ENCODE peak calls at places on chromosome 18, in six cellular contexts. Y is dorsolateral prefrontal cortex; H is small intestine; F is CD8-positive, alpha-beta T cell; K is AG04450; C is naive thymus-derived CD4-positive, alpha-beta T cell. P is an unnamed sample.
A peak's percentile ranks its signal among the peaks of the same experiment; 100 is the strongest.

GRCh38 chr18:11237066-11237465 is 87.7 kb upstream of the PIEZO2 start:
- DNase-seq in Y (no peak), H (no peak), F (no peak), K (no peak), C (no peak), P (no peak)

GRCh38 chr18:59861009-59861408 is 38.8 kb upstream of the PMAIP1 start:
- DNase-seq in Y (no peak), H (peak; percentile 34), F (no peak), K (no peak), C (no peak), P (no peak)

GRCh38 chr18:79914614-79915160 is 36.8 kb downstream of the SLC66A2 start:
- DNase-seq in Y (no peak), H (no peak), F (no peak), K (no peak), C (no peak), P (no peak)

GRCh38 chr18:50399582-50399981 is 24.7 kb downstream of the SKA1 start:
- DNase-seq in Y (no peak), H (no peak), F (no peak), K (no peak), C (no peak), P (no peak)

GRCh38 chr18:10406172-10406663 is 48.2 kb upstream of the APCDD1 start:
- DNase-seq in Y (no peak), H (no peak), F (no peak), K (no peak), C (no peak), P (no peak)

GRCh38 chr18:76448262-76449109 is 46.6 kb downstream of the ZNF516 start:
- DNase-seq in Y (no peak), H (peak; percentile 35), F (no peak), K (no peak), C (no peak), P (peak; percentile 58)

GRCh38 chr18:12092398-12093229 is 1.0 kb upstream of the ANKRD62 start:
- DNase-seq in Y (no peak), H (peak; percentile 37), F (no peak), K (no peak), C (no peak), P (no peak)

GRCh38 chr18:64929026-64929425 is 780.1 kb upstream of the LINC00305 start:
- DNase-seq in Y (no peak), H (no peak), F (no peak), K (no peak), C (no peak), P (no peak)

GRCh38 chr18:58536534-58537271 is 92.2 kb downstream of the ALPK2 start:
- DNase-seq in Y (no peak), H (no peak), F (no peak), K (no peak), C (no peak), P (no peak)

GRCh38 chr18:51168031-51168742 is 29.3 kb downstream of the MEX3C start:
- DNase-seq in Y (no peak), H (no peak), F (no peak), K (no peak), C (no peak), P (no peak)

GRCh38 chr18:49238433-49239042 is 221.9 kb downstream of the DYM start:
- DNase-seq in Y (no peak), H (no peak), F (no peak), K (no peak), C (no peak), P (no peak)

GRCh38 chr18:36352384-36352783 is 54.9 kb downstream of the FHOD3 start:
- DNase-seq in Y (no peak), H (no peak), F (no peak), K (peak; percentile 80), C (no peak), P (no peak)

GRCh38 chr18:48621240-48621639 is 82.4 kb downstream of the CTIF start:
- DNase-seq in Y (no peak), H (no peak), F (no peak), K (peak; percentile 59), C (no peak), P (no peak)

GRCh38 chr18:58263055-58263732 is 219.2 kb downstream of the NEDD4L start:
- DNase-seq in Y (no peak), H (peak; percentile 56), F (no peak), K (no peak), C (no peak), P (no peak)

GRCh38 chr18:47163241-47163640 is 12.9 kb downstream of the IER3IP1 start:
- DNase-seq in Y (no peak), H (no peak), F (no peak), K (no peak), C (no peak), P (no peak)

GRCh38 chr18:74456409-74457042 is 582 bp downstream of the DIPK1C start:
- DNase-seq in Y (no peak), H (no peak), F (no peak), K (no peak), C (no peak), P (no peak)
- H3K27ac ChIP-seq in Y (peak overlapping the region; percentile 95), H (no peak overlapping the region), F (no peak overlapping the region), K (no peak overlapping the region), C (no peak overlapping the region), P (no peak overlapping the region)

DNA sequence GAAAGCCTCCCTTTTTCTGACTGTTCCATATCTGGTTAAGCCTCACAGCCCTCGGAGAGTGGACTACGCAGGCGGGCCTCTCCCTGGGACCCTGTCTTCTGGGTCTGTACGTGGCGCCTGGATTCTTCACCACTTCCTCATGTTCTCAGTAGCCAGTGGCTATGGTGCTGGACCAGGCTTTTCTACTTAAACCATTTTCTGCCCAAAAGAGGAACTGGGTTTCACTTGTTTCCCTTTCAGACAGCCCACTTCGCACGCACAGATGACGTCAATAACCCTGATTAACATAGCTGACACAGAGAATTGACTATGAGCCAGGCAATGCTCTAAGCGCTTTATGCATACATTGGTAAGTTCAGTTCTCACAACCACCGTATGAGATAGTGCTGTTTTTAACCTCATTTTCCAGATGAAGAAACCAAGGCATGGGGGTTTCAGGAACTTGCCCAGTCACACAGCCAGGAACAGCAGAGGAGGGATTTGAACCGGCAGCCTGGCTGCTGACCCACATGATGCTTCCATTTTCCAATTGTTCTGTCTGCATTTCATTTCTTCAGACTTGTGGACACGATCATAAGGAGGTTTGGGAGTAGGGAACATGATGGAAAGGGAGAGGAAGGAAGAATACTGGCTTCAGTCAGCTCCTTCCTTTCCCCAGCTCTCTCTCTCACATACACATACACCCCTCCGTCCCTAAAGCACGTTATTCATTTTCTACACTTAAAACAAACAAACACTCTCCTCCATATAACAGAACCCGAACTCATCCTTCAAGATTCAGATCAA is 41.7 kb downstream of the MYOM1 start:
- DNase-seq in Y (no peak), H (peak; percentile 22), F (no peak), K (no peak), C (no peak), P (peak; percentile 67)
- H3K27ac ChIP-seq in Y (no peak overlapping the region), H (peak overlapping the region; percentile 63), F (no peak overlapping the region), K (no peak overlapping the region), C (no peak overlapping the region), P (peak overlapping the region; percentile 69)

GRCh38 chr18:31170335-31170734 is 7.7 kb upstream of the DSC1 start:
- DNase-seq in Y (no peak), H (no peak), F (no peak), K (no peak), C (no peak), P (no peak)

GRCh38 chr18:31176531-31176930 is 13.9 kb upstream of the DSC1 start:
- DNase-seq in Y (no peak), H (no peak), F (no peak), K (no peak), C (no peak), P (no peak)

GRCh38 chr18:31171159-31171839 is 8.6 kb upstream of the DSC1 start:
- DNase-seq in Y (no peak), H (no peak), F (no peak), K (no peak), C (no peak), P (no peak)
- H3K27ac ChIP-seq in Y (no peak overlapping the region), H (no peak overlapping the region), F (no peak overlapping the region), K (no peak overlapping the region), C (no peak overlapping the region), P (no peak overlapping the region)

DNA sequence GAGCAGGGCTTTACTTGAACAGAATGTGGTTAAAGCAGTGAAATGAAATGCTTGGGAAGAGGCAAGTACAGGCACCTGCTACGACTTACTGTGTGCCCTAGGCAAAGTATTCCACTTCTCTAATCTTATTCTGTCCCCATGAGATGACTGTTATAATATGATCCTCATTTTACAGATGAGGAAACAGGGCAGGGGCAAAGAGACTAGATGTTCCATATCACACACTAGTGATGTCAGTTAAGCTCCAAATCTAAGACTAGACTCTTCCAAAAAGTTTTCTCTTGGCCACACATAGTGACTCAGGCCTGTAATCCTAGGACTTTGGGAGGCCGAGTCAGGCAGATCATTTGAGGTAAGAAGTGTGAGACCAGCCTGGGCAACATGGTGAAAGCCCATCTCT is 235.0 kb downstream of the SETBP1 start:
- DNase-seq in Y (no peak), H (no peak), F (no peak), K (no peak), C (no peak), P (no peak)
- H3K27ac ChIP-seq in Y (no peak overlapping the region), H (no peak overlapping the region), F (no peak overlapping the region), K (no peak overlapping the region), C (no peak overlapping the region), P (no peak overlapping the region)

P was measured in right atrium auricular region.